ENCODE peak calls at places on chromosomes 5 and 9, in four cellular contexts. Q is HCT116, C is K562, S is suprapubic skin. U is an unnamed sample.

GRCh38 chr5:139847790-139848507 is 52.3 kb downstream of the PSD2 start:
- DNase-seq in S (no peak), C (peak; percentile 73), Q (no peak), U (peak; percentile 95)

GRCh38 chr9:14423816-14424261 is 109.9 kb upstream of the NFIB start:
- DNase-seq in Q (no peak), S (no peak), C (no peak), U (no peak)

GRCh38 chr9:93965830-93966577 is 10.8 kb upstream of the BARX1 start:
- DNase-seq in S (peak; percentile 74), C (no peak), Q (no peak), U (peak; percentile 19)

GRCh38 chr5:65791721-65792698 is 70.0 kb downstream of the NLN start:
- DNase-seq in C (no peak), Q (no peak), S (no peak), U (peak; percentile 36)

GRCh38 chr9:135332516-135332915 is 147.1 kb upstream of the PPP1R26 start:
- DNase-seq in S (no peak), Q (no peak), C (no peak), U (no peak)

GRCh38 chr5:121031487-121031886 is 567.4 kb downstream of the PRR16 start:
- DNase-seq in Q (no peak), S (no peak), C (no peak), U (no peak)

GRCh38 chr9:136545065-136545965 is 533 bp downstream of the NOTCH1 start:
- DNase-seq in S (no peak), Q (no peak), C (peak; percentile 51), U (no peak)

GRCh38 chr5:39772307-39772706 is 347.5 kb upstream of the DAB2 start:
- DNase-seq in C (no peak), Q (no peak), S (no peak), U (no peak)

GRCh38 chr5:159514229-159514822 is 184.0 kb upstream of the IL12B start:
- DNase-seq in S (no peak), Q (no peak), C (no peak), U (no peak)

GRCh38 chr9:132514011-132514744 is 68.2 kb upstream of the BARHL1 start:
- DNase-seq in S (no peak), C (no peak), Q (no peak), U (no peak)

GRCh38 chr9:27414215-27414731 is 109.8 kb upstream of the IFNK start:
- DNase-seq in Q (no peak), C (no peak), S (no peak), U (no peak)

GRCh38 chr5:143145388-143145787 is 258.1 kb downstream of the NR3C1 start:
- DNase-seq in S (no peak), C (no peak), Q (no peak), U (no peak)

GRCh38 chr9:93119953-93120845 is 13.9 kb downstream of the NINJ1 start:
- DNase-seq in Q (peak; percentile 83), S (peak; percentile 93), C (peak; percentile 80), U (peak; percentile 95)

GRCh38 chr5:102411-103043 is 10.6 kb downstream of the PLEKHG4B start:
- DNase-seq in C (no peak), S (no peak), Q (no peak), U (peak; percentile 1)

GRCh38 chr5:143779506-143779905 is 32.5 kb upstream of the HMHB1 start:
- DNase-seq in Q (no peak), C (no peak), S (no peak), U (no peak)

GRCh38 chr9:1979815-1980367 is 35.3 kb upstream of the SMARCA2 start:
- DNase-seq in Q (no peak), S (no peak), C (no peak), U (no peak)

GRCh38 chr5:153530357-153531143 is 40.1 kb downstream of the GRIA1 start:
- DNase-seq in S (no peak), C (no peak), Q (no peak), U (no peak)

GRCh38 chr5:38378579-38378978 is 120.2 kb downstream of the EGFLAM start:
- DNase-seq in C (no peak), Q (no peak), S (no peak), U (no peak)

GRCh38 chr5:117473075-117473595 is 898.5 kb upstream of the SEMA6A start:
- DNase-seq in C (no peak), S (no peak), Q (no peak), U (no peak)

GRCh38 chr5:5810461-5810860 is 388.0 kb downstream of the ICE1 start:
- DNase-seq in C (no peak), S (no peak), Q (no peak), U (no peak)

GRCh38 chr5:19406576-19407365 is 581.2 kb downstream of the CDH18 start:
- DNase-seq in C (no peak), Q (no peak), S (no peak), U (no peak)

GRCh38 chr5:179530069-179530998 is 20.0 kb upstream of the RUFY1 start:
- DNase-seq in S (peak; percentile 86), C (peak; percentile 53), Q (no peak), U (peak; percentile 91)

GRCh38 chr9:37430841-37431597 is 8.5 kb downstream of the GRHPR start:
- DNase-seq in C (no peak), Q (no peak), S (no peak), U (peak; percentile 60)

GRCh38 chr5:25489834-25490538 is 845.2 kb upstream of the CDH10 start:
- DNase-seq in S (no peak), Q (no peak), C (no peak), U (no peak)

GRCh38 chr5:73989956-73990355 is 364.0 kb downstream of the ARHGEF28 start:
- DNase-seq in S (no peak), C (no peak), Q (no peak), U (no peak)

GRCh38 chr9:120387257-120387999 is 192.5 kb downstream of the CDK5RAP2 start:
- DNase-seq in C (no peak), Q (no peak), S (no peak), U (no peak)

GRCh38 chr5:141732417-141732816 is 50.4 kb upstream of the ARAP3 start:
- DNase-seq in C (no peak), S (no peak), Q (no peak), U (no peak)

GRCh38 chr9:125460346-125460745 is 198.7 kb downstream of the GAPVD1 start:
- DNase-seq in S (no peak), C (no peak), Q (no peak), U (no peak)

GRCh38 chr9:21465859-21466518 is 16.1 kb downstream of the IFNE start:
- DNase-seq in Q (peak; percentile 61), C (no peak), S (no peak), U (no peak)

GRCh38 chr5:42949348-42950090 is 90.6 kb downstream of the ANXA2R start:
- DNase-seq in S (no peak), Q (no peak), C (no peak), U (no peak)

GRCh38 chr5:35198096-35198495 is 32.2 kb downstream of the PRLR start:
- DNase-seq in S (no peak), Q (no peak), C (no peak), U (no peak)

GRCh38 chr5:16065810-16066209 is 113.8 kb downstream of the MARCHF11 start:
- DNase-seq in C (no peak), S (no peak), Q (no peak), U (no peak)

GRCh38 chr9:136326777-136327312 is 494 bp upstream of the GPSM1 start:
- DNase-seq in S (no peak), C (no peak), Q (no peak), U (no peak)

GRCh38 chr5:132369471-132370240 is at the start of gene SLC22A5:
- DNase-seq in S (peak; percentile 82), Q (peak; percentile 42), C (peak; percentile 86), U (peak; percentile 96)
- TF ChIP-seq POLR2A in S (peak; percentile 51), Q (peak; percentile 71), C (peak; percentile 73), U (peak; percentile 83)

DNA sequence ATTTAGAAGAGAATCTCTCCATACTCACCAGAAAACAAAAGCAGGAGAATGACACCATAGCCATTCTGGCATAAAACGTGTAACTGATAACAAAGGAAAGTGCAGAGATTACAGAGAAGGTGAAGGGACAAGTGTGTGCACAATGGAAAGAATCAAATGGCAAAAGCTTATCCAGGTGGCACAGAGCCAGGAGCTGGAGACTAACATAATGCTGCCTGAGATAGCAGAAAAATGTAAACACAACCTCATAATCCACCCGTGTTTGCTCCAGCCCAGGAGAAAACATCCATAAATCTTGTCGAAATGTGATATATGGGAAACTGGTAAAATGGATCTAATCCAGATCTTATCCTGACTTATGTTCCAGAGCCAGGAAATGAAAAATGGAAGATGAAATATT is 212.5 kb upstream of the DAPK1 start:
- DNase-seq in Q (no peak), S (no peak), C (no peak), U (no peak)
- TF ChIP-seq POLR2AphosphoS5 in Q (no peak), S (no peak), C (no peak), U (no peak)

DNA sequence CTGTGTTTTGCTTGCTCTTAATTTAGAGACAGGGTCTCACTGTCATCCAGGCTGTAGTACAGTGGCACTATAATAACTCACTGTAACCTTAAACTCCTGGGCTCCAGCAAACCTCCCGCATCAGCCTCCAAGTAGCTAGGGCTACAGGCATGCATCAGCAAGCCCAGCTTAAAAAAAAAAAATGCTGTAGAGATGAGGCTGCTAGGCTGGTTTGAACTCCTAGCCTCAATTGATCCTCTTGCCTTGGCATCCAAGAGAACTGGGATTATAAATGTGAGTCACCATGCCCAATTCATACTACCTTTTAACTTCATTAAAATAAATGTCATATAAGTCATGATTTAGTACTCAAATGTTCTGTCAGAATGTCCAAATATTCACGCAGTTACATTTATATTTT is 2195.7 kb upstream of the C9orf72 start:
- DNase-seq in Q (no peak), S (no peak), C (no peak), U (no peak)
- H3K4me1 ChIP-seq in Q (no peaks in the 10 kb centered on the region), S (no peaks in the 10 kb centered on the region), C (no peaks in the 10 kb centered on the region), U (no peaks in the 10 kb centered on the region)

GRCh38 chr5:151004499-151004898 is 15.9 kb upstream of the GPX3 start:
- DNase-seq in Q (no peak), C (no peak), S (no peak), U (no peak)
- TF ChIP-seq POLR2A in Q (no peak), C (no peak), S (no peak), U (no peak)

GRCh38 chr5:172903790-172904189 is 55.4 kb upstream of the RPL26L1 start:
- DNase-seq in S (no peak), C (no peak), Q (peak; percentile 7), U (peak; percentile 69)
- TF ChIP-seq POLR2AphosphoS5 in S (no peak), C (no peak), Q (peak; percentile 58), U (peak; percentile 21)

GRCh38 chr9:131270171-131271015 is 5.9 kb downstream of the FAM78A start:
- DNase-seq in S (no peak), C (peak; percentile 94), Q (no peak), U (peak; percentile 66)
- H3K4me1 ChIP-seq in S (peaks cover 17% of the 10 kb centered on the region), C (peaks cover 91% of the 10 kb centered on the region), Q (no peaks in the 10 kb centered on the region), U (peaks cover 67% of the 10 kb centered on the region)

GRCh38 chr5:149320791-149321330 is 24.4 kb upstream of the GRPEL2 start:
- DNase-seq in S (no peak), Q (peak; percentile 63), C (peak; percentile 78), U (no peak)
- TF ChIP-seq POLR2A in S (no peak), Q (no peak), C (peak; percentile 55), U (no peak)

U was measured in upper lobe of left lung.